ENCODE peak calls at places on chromosomes 4 and X, in seven cellular contexts. F is H9, J is fibroblast of lung, U is DND-41, Y is K562, I is HCT116, A is mammary epithelial cell. Z is an unnamed sample. For H3K79me2, the result is how much of the 10 kb centered on the place peaks cover.

GRCh38 chr4:2058264-2059033 is 678 bp upstream of the NAT8L start:
- DNase-seq in F (peak), J (no peak), U (no peak), Y (peak), I (no peak), A (no peak), Z (peak)

GRCh38 chr4:121978169-121978516 is 26.3 kb upstream of the TRPC3 start:
- DNase-seq in F (no peak), J (no peak), U (no peak), Y (no peak), I (no peak), A (no peak), Z (no peak)

GRCh38 chrX:108173874-108174273 is 82.3 kb downstream of the ATG4A start:
- DNase-seq in F (no peak), J (no peak), U (no peak), Y (no peak), I (no peak), A (no peak), Z (no peak)

GRCh38 chrX:151488677-151489076 is 74.8 kb upstream of the PASD1 start:
- DNase-seq in F (peak), J (no peak), U (peak), Y (peak), I (peak), A (peak), Z (peak)

GRCh38 chrX:121256653-121257052 is 209.2 kb downstream of the GLUD2 start:
- DNase-seq in F (no peak), J (no peak), U (no peak), Y (no peak), I (no peak), A (no peak), Z (no peak)

GRCh38 chrX:94389044-94389443 is 715.0 kb downstream of the FAM133A start:
- DNase-seq in F (no peak), J (no peak), U (no peak), Y (no peak), I (no peak), A (no peak), Z (no peak)

GRCh38 chr4:60485279-60485678 is 714.8 kb upstream of the ADGRL3 start:
- DNase-seq in F (no peak), J (no peak), U (no peak), Y (no peak), I (no peak), A (peak), Z (no peak)

GRCh38 chr4:38416450-38417014 is 247.5 kb upstream of the KLF3 start:
- DNase-seq in F (no peak), J (no peak), U (no peak), Y (no peak), I (no peak), A (no peak), Z (no peak)

GRCh38 chrX:112654871-112655270 is 24.9 kb downstream of the LHFPL1 start:
- DNase-seq in F (no peak), J (peak), U (no peak), Y (no peak), I (no peak), A (no peak), Z (no peak)

GRCh38 chrX:30489323-30489722 is 88.2 kb downstream of the TASL start:
- DNase-seq in F (no peak), J (no peak), U (peak), Y (peak), I (peak), A (no peak), Z (peak)

GRCh38 chr4:24598025-24598424 is 13.7 kb upstream of the DHX15 start:
- DNase-seq in F (no peak), J (no peak), U (no peak), Y (no peak), I (peak), A (peak), Z (no peak)

GRCh38 chr4:165874799-165875371 is 1.8 kb downstream of the TLL1 start:
- DNase-seq in F (peak), J (no peak), U (no peak), Y (no peak), I (no peak), A (peak), Z (peak)

GRCh38 chrX:39762266-39762841 is 335.4 kb downstream of the BCOR start:
- DNase-seq in F (no peak), J (peak), U (no peak), Y (no peak), I (no peak), A (peak), Z (no peak)

GRCh38 chrX:11665144-11666040 is at the start of gene ARHGAP6:
- DNase-seq in F (peak), J (peak), U (no peak), Y (no peak), I (no peak), A (peak), Z (peak)

GRCh38 chr4:3311095-3311372 is 18.2 kb downstream of the RGS12 start:
- DNase-seq in F (peak), J (no peak), U (no peak), Y (no peak), I (no peak), A (no peak), Z (no peak)
- H3K79me2 ChIP-seq in F (under half), J (under half), U (under half), Y (under half), I (under half), A (under half), Z (half or more)

DNA sequence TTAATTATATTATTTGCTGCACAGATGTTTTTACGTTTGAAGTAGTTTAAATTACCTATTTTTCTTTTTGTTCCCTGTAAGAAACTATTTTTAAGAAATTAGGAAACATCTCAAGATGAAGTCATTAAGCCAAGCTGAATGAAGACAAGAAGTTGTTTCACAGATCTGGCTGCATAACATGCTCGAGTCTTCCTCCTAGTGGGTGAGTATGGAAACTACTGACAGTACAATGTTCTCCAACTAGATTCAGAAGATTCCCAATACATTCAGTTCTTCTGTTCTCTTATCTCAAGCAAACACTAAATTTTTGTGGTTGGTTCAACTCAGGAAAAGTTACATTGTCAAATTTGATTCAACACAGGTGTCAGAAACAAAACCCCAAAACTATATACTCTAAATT is 256.8 kb upstream of the VCX start:
- DNase-seq in F (no peak), J (peak), U (peak), Y (no peak), I (no peak), A (peak), Z (peak)
- H3K9ac ChIP-seq in F (no peak), J (no peak), U (no peak), Y (no peak), I (no peak), A (no peak), Z (no peak)

GRCh38 chr4:7799306-7799705 is 140.4 kb downstream of the AFAP1 start:
- DNase-seq in F (no peak), J (no peak), U (no peak), Y (no peak), I (no peak), A (no peak), Z (no peak)
- H3K79me2 ChIP-seq in F (under half), J (under half), U (under half), Y (under half), I (under half), A (under half), Z (under half)

DNA sequence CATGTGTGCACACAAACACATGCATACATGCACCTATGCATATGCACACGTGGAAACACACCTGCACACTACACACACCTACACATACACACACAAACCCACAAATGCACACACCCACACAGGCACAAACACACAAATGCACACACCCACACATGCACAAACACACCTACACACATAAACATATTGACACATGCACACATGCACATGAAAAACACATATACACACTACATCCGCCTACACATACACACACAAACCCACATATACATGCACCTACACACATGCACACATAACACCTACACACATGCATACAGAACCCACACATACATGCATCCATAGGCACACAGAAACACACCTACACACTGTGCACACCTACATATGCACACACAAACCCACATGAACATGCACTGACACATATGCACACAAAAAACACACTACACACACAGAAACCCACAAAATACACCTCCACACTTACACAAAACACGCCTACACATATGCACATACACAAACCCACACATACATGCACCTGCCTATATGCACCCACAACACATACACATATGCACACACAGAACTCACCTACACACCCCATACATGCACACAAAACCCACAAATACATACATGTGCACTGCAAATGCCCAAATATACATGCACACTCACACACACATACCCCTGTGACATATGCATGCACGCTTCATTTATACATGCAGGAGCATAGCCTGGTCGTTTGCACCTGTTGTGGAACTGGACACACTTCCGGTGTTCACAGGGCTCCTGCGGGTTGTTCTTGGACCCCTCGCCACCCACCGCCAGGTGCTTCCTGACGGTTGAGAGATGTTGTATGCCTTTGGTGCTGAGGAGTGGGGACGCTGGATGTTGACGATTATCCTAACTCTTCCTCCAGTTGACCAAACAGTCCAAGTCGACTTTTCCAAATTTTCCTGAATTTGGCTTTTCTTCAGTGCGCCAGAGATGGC is 22.1 kb downstream of the CD99 start:
- DNase-seq in F (no peak), J (no peak), U (peak), Y (no peak), I (no peak), A (no peak), Z (no peak)
- H3K9ac ChIP-seq in F (no peak), J (no peak), U (peak), Y (no peak), I (no peak), A (no peak), Z (no peak)

DNA sequence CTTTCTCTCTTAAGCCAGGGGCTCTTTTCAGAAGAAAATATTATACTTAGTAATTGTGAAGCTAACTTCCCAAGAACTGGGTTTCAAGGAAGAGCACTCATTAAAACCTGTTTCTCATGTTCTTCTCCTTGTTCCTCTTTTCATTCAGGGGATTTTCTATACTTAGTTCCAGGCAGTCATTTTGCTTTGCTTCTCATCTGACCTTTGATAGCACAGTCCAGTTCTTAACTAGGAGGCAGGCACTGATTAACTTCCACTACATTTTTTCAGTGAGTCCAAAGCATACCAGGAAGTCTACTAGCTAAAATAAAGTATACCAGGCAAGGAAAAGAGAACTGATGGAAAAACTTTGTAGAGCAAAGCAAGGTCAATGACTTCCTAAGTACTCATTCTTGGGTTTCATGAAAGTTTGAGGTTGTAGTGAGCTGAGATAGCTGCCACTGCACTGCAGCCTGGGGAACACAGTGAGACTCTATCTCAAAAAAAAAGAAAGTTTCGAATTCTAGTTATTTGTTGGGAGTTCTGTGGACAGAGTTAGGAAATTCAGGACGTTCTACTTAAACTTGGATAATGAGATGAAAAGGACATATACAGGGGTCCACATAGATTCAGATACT is 190.1 kb upstream of the HS3ST1 start:
- DNase-seq in F (no peak), J (no peak), U (no peak), Y (no peak), I (no peak), A (no peak), Z (no peak)
- H3K79me2 ChIP-seq in F (under half), J (under half), U (under half), Y (under half), I (under half), A (under half), Z (under half)